ENCODE peak calls at places on chromosome 22, in six cellular contexts. N is WTC11, K is H1, G is K562, U is HepG2, R is endothelial cell of umbilical vein. Y is an unnamed sample.

GRCh38 chr22:50085211-50085999 is at the start of gene MLC1:
- DNase-seq in N (no peak), K (no peak), G (peak), U (no peak), R (no peak), Y (no peak)

GRCh38 chr22:49398646-49399045 is 429.0 kb downstream of the BRD1 start:
- DNase-seq in N (no peak), K (no peak), G (no peak), U (no peak), R (no peak), Y (no peak)

GRCh38 chr22:17891427-17892167 is 117.3 kb upstream of the BID start:
- DNase-seq in N (peak), K (no peak), G (peak), U (peak), R (no peak), Y (peak)

GRCh38 chr22:17896552-17896951 is 122.3 kb upstream of the BID start:
- DNase-seq in N (peak), K (no peak), G (no peak), U (no peak), R (no peak), Y (peak)

GRCh38 chr22:17980638-17981051 is 43.7 kb downstream of the MICAL3 start:
- DNase-seq in N (no peak), K (no peak), G (peak), U (no peak), R (peak), Y (no peak)

GRCh38 chr22:32733196-32733595 is 68.3 kb upstream of the TIMP3 start:
- DNase-seq in N (no peak), K (no peak), G (no peak), U (no peak), R (no peak), Y (no peak)

GRCh38 chr22:38963872-38964271 is 6.5 kb downstream of the APOBEC3A start:
- DNase-seq in N (no peak), K (no peak), G (peak), U (peak), R (no peak), Y (peak)

GRCh38 chr22:26979294-26979693 is 321.9 kb downstream of the MIAT start:
- DNase-seq in N (peak), K (no peak), G (no peak), U (no peak), R (no peak), Y (no peak)

GRCh38 chr22:25970348-25970995 is 198.8 kb upstream of the SEZ6L start:
- DNase-seq in N (peak), K (peak), G (no peak), U (no peak), R (no peak), Y (no peak)

GRCh38 chr22:38203090-38203810 is 1.5 kb downstream of the MAFF start:
- DNase-seq in N (peak), K (no peak), G (peak), U (peak), R (peak), Y (peak)

GRCh38 chr22:17159504-17159951 is 451 bp upstream of the HDHD5 start:
- DNase-seq in N (no peak), K (no peak), G (no peak), U (no peak), R (no peak), Y (peak)

GRCh38 chr22:21855715-21856114 is 11.7 kb downstream of the MAPK1 start:
- DNase-seq in N (no peak), K (no peak), G (peak), U (no peak), R (no peak), Y (no peak)

GRCh38 chr22:48496987-48497650 is 1330.6 kb downstream of the BRD1 start:
- DNase-seq in N (peak), K (no peak), G (no peak), U (no peak), R (no peak), Y (no peak)

GRCh38 chr22:49183208-49183825 is 644.4 kb downstream of the BRD1 start:
- DNase-seq in N (no peak), K (no peak), G (no peak), U (no peak), R (no peak), Y (no peak)

GRCh38 chr22:39518124-39518786 is 2.1 kb upstream of the ATF4 start:
- DNase-seq in N (no peak), K (no peak), G (no peak), U (no peak), R (no peak), Y (no peak)

GRCh38 chr22:48192920-48193319 is 1430.5 kb downstream of the TBC1D22A start:
- DNase-seq in N (no peak), K (no peak), G (no peak), U (no peak), R (no peak), Y (no peak)

GRCh38 chr22:35037089-35037488 is 28.9 kb upstream of the ISX start:
- DNase-seq in N (peak), K (no peak), G (peak), U (no peak), R (no peak), Y (no peak)

GRCh38 chr22:17430298-17430900 is 61.1 kb downstream of the CECR2 start:
- DNase-seq in N (no peak), K (no peak), G (no peak), U (no peak), R (no peak), Y (no peak)

GRCh38 chr22:32777997-32778396 is 23.5 kb upstream of the TIMP3 start:
- DNase-seq in N (no peak), K (no peak), G (no peak), U (no peak), R (no peak), Y (no peak)

GRCh38 chr22:31603081-31603525 is 58.9 kb downstream of the PISD start:
- DNase-seq in N (no peak), K (no peak), G (peak), U (no peak), R (no peak), Y (no peak)

GRCh38 chr22:27768027-27768640 is 33.4 kb downstream of the MN1 start:
- DNase-seq in N (no peak), K (no peak), G (no peak), U (no peak), R (no peak), Y (no peak)

GRCh38 chr22:36027960-36028645 is 521 bp downstream of the RBFOX2 start:
- DNase-seq in N (peak), K (no peak), G (no peak), U (no peak), R (peak), Y (peak)

GRCh38 chr22:37571992-37572373 is 7.9 kb downstream of the LGALS2 start:
- DNase-seq in N (no peak), K (no peak), G (no peak), U (no peak), R (no peak), Y (no peak)

GRCh38 chr22:44003776-44004460 is 20.2 kb upstream of the PARVB start:
- DNase-seq in N (peak), K (no peak), G (peak), U (no peak), R (peak), Y (no peak)
- TF ChIP-seq JUN in N (no peak), K (no peak), G (no peak), U (no peak), R (no peak), Y (no peak)

DNA sequence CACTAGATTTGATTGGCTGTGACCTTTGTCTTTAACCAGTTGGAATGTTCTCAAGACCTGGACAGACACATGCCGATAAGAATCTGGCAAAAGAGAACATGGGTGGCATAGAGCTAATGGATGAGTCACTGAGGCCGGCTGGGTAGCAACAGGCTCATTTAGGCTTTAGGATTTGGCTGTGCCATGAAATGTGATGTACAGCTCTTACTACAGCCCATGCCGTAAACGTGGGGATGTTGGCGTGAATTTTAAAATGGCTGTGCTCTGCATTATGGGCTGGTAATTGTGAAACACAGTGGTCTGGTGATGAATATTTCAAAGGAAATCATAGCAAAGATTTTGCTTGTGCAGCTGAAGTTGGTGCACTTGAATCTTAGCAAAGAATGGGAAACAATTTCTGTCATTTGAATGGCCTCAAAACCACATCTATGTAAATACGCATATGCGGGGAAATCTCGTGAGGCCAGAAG is 332.4 kb downstream of the TBC1D22A start:
- DNase-seq in N (no peak), K (no peak), G (no peak), U (no peak), R (no peak), Y (no peak)
- TF ChIP-seq JUN in N (no peak), K (no peak), G (no peak), U (no peak), R (no peak), Y (no peak)

GRCh38 chr22:45722006-45722405 is 50.4 kb downstream of the ATXN10 start:
- DNase-seq in N (no peak), K (no peak), G (no peak), U (no peak), R (no peak), Y (no peak)

GRCh38 chr22:45720875-45721378 is 49.3 kb downstream of the ATXN10 start:
- DNase-seq in N (no peak), K (no peak), G (no peak), U (no peak), R (no peak), Y (no peak)

GRCh38 chr22:45731041-45731797 is 59.6 kb downstream of the ATXN10 start:
- DNase-seq in N (no peak), K (no peak), G (no peak), U (no peak), R (no peak), Y (peak)

GRCh38 chr22:45731798-45732495 is 60.3 kb downstream of the ATXN10 start:
- DNase-seq in N (no peak), K (no peak), G (no peak), U (peak), R (no peak), Y (peak)

DNA sequence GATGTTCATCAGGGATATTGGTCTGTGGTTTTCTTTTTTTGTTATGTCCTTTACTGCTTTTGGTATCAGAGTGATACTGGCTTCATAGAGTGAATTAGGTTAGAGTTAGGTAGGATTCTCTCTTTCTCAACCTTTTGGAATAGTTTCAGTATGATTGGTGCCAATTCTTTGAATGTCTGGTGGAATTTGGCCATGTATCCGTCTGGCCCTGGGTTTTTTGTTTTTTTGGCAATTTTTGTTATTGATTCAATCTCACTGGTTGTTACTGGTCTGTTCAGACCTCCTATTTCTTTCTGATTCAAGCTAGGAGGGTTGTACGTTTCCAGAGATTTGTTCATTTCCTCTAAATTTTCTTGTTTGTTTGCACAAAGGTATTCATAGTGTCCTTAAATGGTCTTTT is 54.4 kb downstream of the ATXN10 start:
- DNase-seq in N (no peak), K (no peak), G (no peak), U (no peak), R (no peak), Y (no peak)
- TF ChIP-seq JUN in N (no peak), K (no peak), G (no peak), U (no peak), R (no peak), Y (no peak)

GRCh38 chr22:19506212-19506611 is 18.0 kb downstream of the CLDN5 start:
- DNase-seq in N (no peak), K (no peak), G (no peak), U (no peak), R (no peak), Y (no peak)

GRCh38 chr22:19507534-19507861 is 16.7 kb downstream of the CLDN5 start:
- DNase-seq in N (no peak), K (no peak), G (no peak), U (no peak), R (no peak), Y (no peak)

GRCh38 chr22:19504900-19505734 is 19.1 kb downstream of the CLDN5 start:
- DNase-seq in N (no peak), K (no peak), G (no peak), U (no peak), R (no peak), Y (no peak)

GRCh38 chr22:19503869-19504268 is 20.3 kb downstream of the CLDN5 start:
- DNase-seq in N (peak), K (no peak), G (peak), U (no peak), R (no peak), Y (no peak)

GRCh38 chr22:19505735-19506126 is 18.5 kb downstream of the CLDN5 start:
- DNase-seq in N (no peak), K (no peak), G (no peak), U (no peak), R (no peak), Y (no peak)
- TF ChIP-seq JUN in N (no peak), K (no peak), G (no peak), U (no peak), R (no peak), Y (no peak)

DNA sequence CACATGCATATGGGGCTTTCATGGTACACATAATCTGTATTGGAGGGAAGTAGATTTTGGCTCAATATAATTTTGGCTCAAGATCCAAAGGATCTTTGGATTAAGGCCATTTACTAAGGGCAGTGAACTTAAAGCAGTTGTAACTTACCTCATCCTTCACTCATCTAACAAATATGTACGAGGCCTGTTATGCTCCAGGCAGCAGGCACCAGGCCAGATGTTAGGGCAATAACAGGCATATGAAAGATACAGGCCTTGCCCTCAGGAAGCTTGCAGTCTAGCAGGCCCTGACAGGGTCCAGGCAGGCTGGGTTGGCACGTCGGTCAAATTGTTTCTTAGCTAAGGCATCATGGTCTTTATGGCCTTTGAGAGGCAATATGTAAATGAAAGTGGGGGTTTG is 44.6 kb downstream of the LIF start:
- DNase-seq in N (no peak), K (no peak), G (no peak), U (no peak), R (no peak), Y (no peak)
- TF ChIP-seq JUN in N (no peak), K (no peak), G (no peak), U (no peak), R (no peak), Y (no peak)

GRCh38 chr22:19648419-19648929 is 65.8 kb upstream of the SEPTIN5 start:
- DNase-seq in N (no peak), K (no peak), G (peak), U (no peak), R (peak), Y (no peak)
- TF ChIP-seq JUN in N (no peak), K (no peak), G (no peak), U (no peak), R (no peak), Y (no peak)

GRCh38 chr22:46074771-46075551 is 75.4 kb upstream of the PPARA start:
- DNase-seq in N (no peak), K (no peak), G (no peak), U (no peak), R (no peak), Y (no peak)

GRCh38 chr22:46076651-46077339 is 73.5 kb upstream of the PPARA start:
- DNase-seq in N (peak), K (no peak), G (no peak), U (no peak), R (no peak), Y (no peak)

GRCh38 chr22:46077669-46078099 is 72.6 kb upstream of the PPARA start:
- DNase-seq in N (peak), K (no peak), G (no peak), U (no peak), R (no peak), Y (no peak)

GRCh38 chr22:46073683-46074504 is 76.4 kb upstream of the PPARA start:
- DNase-seq in N (peak), K (no peak), G (no peak), U (no peak), R (peak), Y (no peak)

DNA sequence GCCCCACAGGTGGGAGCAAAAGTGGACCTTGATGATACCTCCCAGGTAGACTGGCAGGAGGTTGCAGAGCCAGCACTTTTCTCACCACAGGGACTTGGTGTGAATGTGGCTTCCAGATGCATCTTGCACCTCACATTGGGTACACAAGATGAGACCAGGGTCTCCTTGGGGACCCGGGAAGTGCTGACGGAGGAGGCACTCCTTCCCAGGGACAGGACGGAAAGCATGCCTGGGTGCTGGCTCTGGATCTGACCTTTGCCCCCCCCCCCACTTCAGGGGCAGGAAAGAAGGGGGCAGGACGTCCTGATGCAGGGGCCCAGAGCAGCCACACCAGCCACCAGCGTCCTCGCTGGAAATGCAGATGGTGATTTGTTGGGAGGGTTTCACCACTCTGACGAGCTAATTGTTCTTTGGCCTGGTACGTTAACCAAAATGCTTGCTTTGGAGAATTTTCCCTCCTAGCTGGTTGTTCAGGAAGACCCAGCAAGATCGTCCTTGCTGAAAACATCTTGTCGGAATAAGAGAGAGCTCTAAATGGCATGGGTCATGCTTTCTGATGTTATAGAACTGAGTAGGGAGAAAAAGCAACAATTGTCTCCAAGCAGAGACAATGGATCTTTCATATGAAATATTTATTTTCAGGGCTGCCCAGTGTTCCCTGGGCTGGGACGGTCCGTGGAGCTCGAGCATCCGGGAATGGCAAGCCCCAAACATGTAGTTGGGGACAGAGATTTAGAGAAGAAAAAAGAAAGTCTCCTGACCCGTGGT is 74.4 kb upstream of the PPARA start:
- DNase-seq in N (no peak), K (no peak), G (no peak), U (no peak), R (no peak), Y (no peak)
- TF ChIP-seq JUN in N (no peak), K (no peak), G (no peak), U (no peak), R (no peak), Y (no peak)

GRCh38 chr22:41041532-41041931 is 50.9 kb upstream of the EP300 start:
- DNase-seq in N (no peak), K (no peak), G (no peak), U (no peak), R (no peak), Y (no peak)

GRCh38 chr22:41047741-41048140 is 44.7 kb upstream of the EP300 start:
- DNase-seq in N (no peak), K (no peak), G (no peak), U (no peak), R (no peak), Y (no peak)

GRCh38 chr22:41040483-41040882 is 51.9 kb upstream of the EP300 start:
- DNase-seq in N (no peak), K (no peak), G (no peak), U (no peak), R (no peak), Y (no peak)

GRCh38 chr22:41038732-41039131 is 53.7 kb upstream of the EP300 start:
- DNase-seq in N (no peak), K (no peak), G (no peak), U (no peak), R (no peak), Y (no peak)

GRCh38 chr22:41043727-41044126 is 48.7 kb upstream of the EP300 start:
- DNase-seq in N (no peak), K (no peak), G (no peak), U (no peak), R (no peak), Y (no peak)
- TF ChIP-seq JUN in N (no peak), K (no peak), G (no peak), U (no peak), R (no peak), Y (no peak)

Y was measured in A549.